ENCODE peak calls at places on chromosomes 7 and 10, in seven cellular contexts. L, B, I, T, J, X and M are unnamed samples.

GRCh38 chr7:29970158-29970557 is 19.4 kb downstream of the SCRN1 start:
- DNase-seq in L (no peak), B (no peak), I (no peak), T (no peak), J (no peak), X (no peak), M (no peak)

GRCh38 chr10:65294329-65294728 is 1631.5 kb upstream of the LRRTM3 start:
- DNase-seq in L (no peak), B (no peak), I (peak; percentile 9), T (no peak), J (no peak), X (no peak), M (no peak)

GRCh38 chr10:24568042-24568441 is 155.6 kb downstream of the ARHGAP21 start:
- DNase-seq in L (no peak), B (no peak), I (no peak), T (no peak), J (no peak), X (no peak), M (no peak)

GRCh38 chr10:46325021-46325420 is 38.2 kb downstream of the ANTXRL start:
- DNase-seq in L (no peak), B (no peak), I (no peak), T (no peak), J (no peak), X (no peak), M (no peak)

GRCh38 chr7:139857791-139858190 is 28.7 kb downstream of the TBXAS1 start:
- DNase-seq in L (no peak), B (no peak), I (no peak), T (no peak), J (no peak), X (no peak), M (no peak)

GRCh38 chr7:30649717-30650116 is 32.5 kb downstream of the CRHR2 start:
- DNase-seq in L (no peak), B (no peak), I (no peak), T (no peak), J (no peak), X (no peak), M (no peak)

GRCh38 chr7:64744680-64745079 is 49.5 kb upstream of the ZNF138 start:
- DNase-seq in L (no peak), B (no peak), I (no peak), T (no peak), J (no peak), X (no peak), M (no peak)

GRCh38 chr10:73408978-73409521 is 4.8 kb downstream of the ANXA7 start:
- DNase-seq in L (no peak), B (no peak), I (no peak), T (no peak), J (no peak), X (no peak), M (no peak)

GRCh38 chr7:142795339-142795863 is 24.6 kb downstream of the PRSS2 start:
- DNase-seq in L (no peak), B (no peak), I (no peak), T (no peak), J (peak; percentile 28), X (no peak), M (no peak)

GRCh38 chr10:11150255-11150731 is 132.6 kb downstream of the CELF2 start:
- DNase-seq in L (no peak), B (no peak), I (no peak), T (no peak), J (no peak), X (no peak), M (no peak)

GRCh38 chr7:36640682-36641081 is 83.6 kb downstream of the AOAH start:
- DNase-seq in L (no peak), B (no peak), I (no peak), T (no peak), J (no peak), X (no peak), M (no peak)

GRCh38 chr10:107546986-107547385 is 382.5 kb upstream of the SORCS1 start:
- DNase-seq in L (no peak), B (no peak), I (no peak), T (no peak), J (no peak), X (no peak), M (no peak)

GRCh38 chr10:78290131-78290750 is 256.6 kb downstream of the RPS24 start:
- DNase-seq in L (no peak), B (no peak), I (no peak), T (no peak), J (no peak), X (no peak), M (no peak)

GRCh38 chr7:2493205-2493604 is 17.0 kb upstream of the GRIFIN start:
- DNase-seq in L (no peak), B (no peak), I (no peak), T (no peak), J (no peak), X (no peak), M (no peak)

GRCh38 chr10:29448125-29448524 is 159.3 kb downstream of the LYZL1 start:
- DNase-seq in L (no peak), B (no peak), I (no peak), T (no peak), J (no peak), X (no peak), M (no peak)

GRCh38 chr10:43292745-43293676 is 26.1 kb upstream of the RASGEF1A start:
- DNase-seq in L (peak; percentile 24), B (peak; percentile 63), I (peak; percentile 62), T (peak; percentile 40), J (peak; percentile 68), X (peak; percentile 23), M (no peak)

DNA sequence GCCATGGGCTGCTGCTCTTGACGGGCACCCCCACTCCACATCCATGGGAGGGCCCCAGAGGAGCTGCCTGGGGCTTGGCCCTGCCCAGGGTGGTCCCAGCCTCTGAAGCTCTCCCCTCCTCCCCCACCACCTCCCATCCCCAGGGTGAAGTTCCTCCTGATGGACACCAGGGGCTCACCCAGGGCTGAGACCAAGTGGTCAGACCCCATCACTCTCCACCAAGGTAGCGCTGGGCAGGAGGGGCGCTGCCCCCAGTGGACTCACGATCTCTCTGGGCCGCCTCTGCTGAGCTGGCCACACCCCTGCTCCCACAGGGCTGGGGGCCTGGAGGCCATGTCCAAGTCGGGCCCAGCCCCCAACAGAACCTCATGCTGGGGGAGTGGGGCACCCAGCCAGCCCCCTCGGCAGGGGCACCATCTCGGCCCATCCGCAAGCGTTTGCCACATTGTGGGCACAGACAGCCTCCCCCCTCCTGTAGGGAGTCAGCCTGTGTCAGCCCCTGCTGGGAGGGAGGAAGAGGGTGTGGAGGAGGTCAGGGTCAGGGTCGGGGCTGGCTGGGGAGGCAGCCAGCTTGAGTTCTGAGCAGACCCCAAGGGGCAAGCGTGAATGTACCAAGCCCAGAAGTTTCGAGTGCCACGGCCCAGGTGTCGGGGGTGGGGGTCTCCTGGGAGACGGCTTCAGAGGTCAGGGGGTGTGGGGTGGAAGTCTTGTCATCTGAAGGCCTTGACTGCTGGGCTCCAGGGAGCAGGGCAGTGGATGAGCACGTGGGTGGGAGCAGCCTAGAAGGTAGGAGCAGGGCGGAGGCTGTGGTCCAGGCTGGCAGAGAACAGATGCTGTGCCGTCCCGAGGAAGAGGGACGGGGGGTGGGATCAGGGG is 2.8 kb downstream of the UPK3B start:
- DNase-seq in L (no peak), B (peak; percentile 73), I (peak; percentile 11), T (no peak), J (peak; percentile 67), X (no peak), M (no peak)
- H3K4me3 ChIP-seq in L (no peak overlapping the region), B (no peak overlapping the region), I (no peak overlapping the region), T (no peak overlapping the region), J (no peak overlapping the region), X (no peak overlapping the region), M (no peak overlapping the region)

GRCh38 chr10:52889611-52890010 is 117.0 kb upstream of the MBL2 start:
- DNase-seq in L (no peak), B (no peak), I (no peak), T (no peak), J (no peak), X (no peak), M (no peak)

GRCh38 chr10:52890281-52890680 is 117.7 kb upstream of the MBL2 start:
- DNase-seq in L (no peak), B (no peak), I (no peak), T (no peak), J (no peak), X (no peak), M (no peak)

GRCh38 chr10:52900564-52900963 is 128.0 kb upstream of the MBL2 start:
- DNase-seq in L (no peak), B (no peak), I (no peak), T (no peak), J (no peak), X (no peak), M (no peak)

GRCh38 chr10:52897162-52897561 is 124.6 kb upstream of the MBL2 start:
- DNase-seq in L (no peak), B (no peak), I (no peak), T (no peak), J (no peak), X (no peak), M (no peak)

DNA sequence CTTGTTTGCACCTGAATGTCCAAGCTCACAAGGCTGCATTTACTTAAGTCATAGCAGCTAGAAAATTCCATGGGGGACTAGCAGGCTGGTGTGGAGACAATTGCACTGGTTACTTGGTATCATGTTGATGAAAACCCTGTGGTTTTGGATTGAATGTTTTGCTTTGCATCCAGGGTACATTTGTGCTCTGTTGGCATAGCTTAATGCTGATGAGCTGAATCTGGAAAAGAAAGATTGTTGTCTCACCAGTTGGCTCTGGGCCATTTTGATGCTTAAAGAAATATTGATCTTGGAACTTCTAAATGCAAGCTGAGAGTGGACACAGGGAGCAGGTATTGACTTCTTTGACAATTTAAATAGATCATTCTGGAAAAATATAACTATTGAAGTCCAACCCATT is 122.5 kb upstream of the MBL2 start:
- DNase-seq in L (no peak), B (no peak), I (no peak), T (no peak), J (no peak), X (no peak), M (no peak)
- TF ChIP-seq CTCF in L (no peak), B (no peak), I (no peak), T (no peak), J (no peak), X (no peak), M (no peak)

GRCh38 chr7:92644406-92645113 is 54.4 kb upstream of the FAM133B start:
- DNase-seq in L (no peak), B (no peak), I (peak; percentile 63), T (peak; percentile 60), J (no peak), X (peak; percentile 54), M (no peak)
- H3K4me3 ChIP-seq in L (no peak overlapping the region), B (no peak overlapping the region), I (no peak overlapping the region), T (no peak overlapping the region), J (no peak overlapping the region), X (no peak overlapping the region), M (no peak overlapping the region)

GRCh38 chr10:126387041-126387908 is 1.0 kb downstream of the ADAM12 start:
- DNase-seq in L (no peak), B (peak; percentile 86), I (peak; percentile 73), T (peak; percentile 49), J (no peak), X (peak; percentile 50), M (no peak)
- TF ChIP-seq CTCF in L (no peak), B (peak; percentile 57), I (peak; percentile 73), T (peak; percentile 27), J (peak; percentile 66), X (peak; percentile 56), M (peak; percentile 69)

GRCh38 chr10:82027711-82028110 is 152.7 kb downstream of the NRG3 start:
- DNase-seq in L (no peak), B (no peak), I (peak; percentile 44), T (no peak), J (no peak), X (no peak), M (no peak)
- H3K4me3 ChIP-seq in L (no peak overlapping the region), B (no peak overlapping the region), I (no peak overlapping the region), T (no peak overlapping the region), J (no peak overlapping the region), X (no peak overlapping the region), M (no peak overlapping the region)

GRCh38 chr7:43926193-43927043 is at the start of gene UBE2D4:
- DNase-seq in L (peak; percentile 69), B (peak; percentile 93), I (peak; percentile 65), T (peak; percentile 81), J (peak; percentile 92), X (peak; percentile 83), M (no peak)
- TF ChIP-seq CTCF in L (no peak), B (no peak), I (no peak), T (no peak), J (no peak), X (no peak), M (no peak)